ENCODE peak calls at places on chromosome 6, in six cellular contexts. B is left lung, E is colonic mucosa, M is mesenchymal stem cell, X is heart left ventricle, I is HAP-1. T is an unnamed sample. For H3K9me3, the result is how much of the 10 kb centered on the place peaks cover.

GRCh38 chr6:11585426-11586016 is 48.0 kb downstream of the TMEM170B start:
- DNase-seq in B (no peak), M (peak), I (no peak), E (no peak), X (no peak), T (no peak)

GRCh38 chr6:16630035-16630643 is 131.1 kb downstream of the ATXN1 start:
- DNase-seq in M (no peak), I (no peak), E (no peak), B (no peak), X (no peak), T (no peak)

GRCh38 chr6:148345176-148345575 is 2.5 kb downstream of the SASH1 start:
- DNase-seq in M (peak), B (no peak), X (no peak), I (peak), E (no peak), T (no peak)

GRCh38 chr6:47663462-47664216 is 34.7 kb upstream of the ADGRF4 start:
- DNase-seq in E (no peak), X (no peak), B (no peak), M (no peak), I (no peak), T (no peak)

GRCh38 chr6:31531771-31532643 is 3.2 kb downstream of the MCCD1 start:
- DNase-seq in I (no peak), M (no peak), B (no peak), X (no peak), E (no peak), T (no peak)

GRCh38 chr6:36595168-36595818 is 1.1 kb downstream of the SRSF3 start:
- DNase-seq in I (peak), M (peak), B (no peak), X (no peak), E (peak), T (no peak)

GRCh38 chr6:87483929-87484328 is 11.2 kb downstream of the SLC35A1 start:
- DNase-seq in B (no peak), I (peak), M (peak), X (no peak), E (no peak), T (no peak)

GRCh38 chr6:169887529-169888140 is 136.2 kb downstream of the ERMARD start:
- DNase-seq in I (no peak), B (no peak), M (no peak), E (no peak), X (no peak), T (no peak)

GRCh38 chr6:91482498-91482897 is 895.6 kb upstream of the MAP3K7 start:
- DNase-seq in E (no peak), I (no peak), B (no peak), M (peak), X (no peak), T (no peak)

GRCh38 chr6:16823700-16824352 is 62.6 kb upstream of the ATXN1 start:
- DNase-seq in B (no peak), X (no peak), M (no peak), E (no peak), I (no peak), T (no peak)

DNA sequence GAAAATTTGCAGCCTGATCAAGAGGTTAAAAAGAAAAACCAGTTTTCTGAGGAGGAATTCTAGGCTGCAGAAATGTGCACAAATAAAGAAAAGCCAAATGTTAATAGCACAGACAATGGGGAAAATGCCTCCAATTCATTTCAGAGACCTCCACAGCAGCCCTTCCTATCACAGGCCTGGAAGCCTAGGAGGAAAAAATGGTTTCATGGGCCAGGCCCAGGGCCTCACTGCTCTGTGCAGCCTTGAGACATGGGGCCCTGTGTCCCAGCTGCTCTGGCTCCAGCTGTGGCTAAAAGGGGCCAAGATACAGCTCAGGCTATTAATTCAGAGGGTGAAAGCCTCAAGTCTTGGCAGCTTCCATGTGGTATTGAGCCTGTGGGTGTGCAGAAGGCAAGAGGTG is 18.9 kb downstream of the AHI1 start:
- DNase-seq in B (no peak), I (no peak), X (no peak), E (no peak), M (no peak), T (no peak)
- H3K9me3 ChIP-seq in B (half or more), I (under half), X (under half), E (under half), M (half or more), T (under half)

DNA sequence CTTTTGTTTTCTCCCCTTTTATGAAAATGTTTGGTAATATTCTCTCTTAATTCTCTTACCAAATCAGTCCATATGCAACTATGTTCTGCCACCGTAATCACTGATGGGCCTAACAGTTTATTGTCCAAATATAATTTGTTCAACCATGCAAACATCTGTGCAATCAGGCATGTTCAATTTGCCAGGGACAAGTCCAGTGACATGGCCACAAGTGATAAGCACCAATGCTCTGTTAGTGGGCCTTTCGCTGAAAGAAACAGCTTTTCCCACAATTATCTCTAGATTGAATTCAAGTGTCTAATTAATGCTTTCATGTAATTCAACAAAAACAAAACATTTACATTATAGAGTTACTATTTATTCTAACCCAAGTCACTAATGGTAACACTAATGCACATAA is 53.3 kb downstream of the EPB41L2 start:
- DNase-seq in X (no peak), M (no peak), E (no peak), I (no peak), B (no peak), T (no peak)
- H3K9me3 ChIP-seq in X (under half), M (under half), E (under half), I (under half), B (under half), T (under half)

DNA sequence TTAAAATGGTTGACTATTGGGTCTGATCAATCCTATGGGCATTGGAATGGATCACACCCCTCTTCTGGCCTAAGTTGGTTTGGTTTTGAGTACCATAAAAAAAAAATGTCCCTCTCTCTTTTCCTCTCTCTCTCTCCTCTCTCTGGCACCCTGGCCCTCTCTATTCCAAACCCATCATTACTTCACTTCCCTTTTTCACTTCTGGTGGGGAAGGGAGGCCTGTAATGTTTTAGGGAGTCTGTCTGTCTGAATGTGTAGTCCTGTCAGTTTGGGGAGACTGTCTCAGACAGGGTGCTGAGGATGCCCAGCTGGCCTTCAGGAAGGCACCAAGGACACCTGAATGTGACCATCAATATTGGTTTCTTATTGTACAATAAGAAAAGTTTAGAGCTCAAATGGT is 165.8 kb downstream of the CD24 start:
- DNase-seq in E (no peak), B (no peak), I (no peak), X (no peak), M (no peak), T (no peak)
- H3K9me3 ChIP-seq in E (under half), B (half or more), I (under half), X (half or more), M (under half), T (under half)

GRCh38 chr6:166489301-166490155 is 97.0 kb downstream of the RAMACL start:
- DNase-seq in B (no peak), E (no peak), I (peak), M (no peak), X (peak), T (no peak)
- H3K9me3 ChIP-seq in B (under half), E (under half), I (under half), M (under half), X (under half), T (under half)

GRCh38 chr6:27213544-27214125 is 33.9 kb upstream of the PRSS16 start:
- DNase-seq in M (peak), E (no peak), I (no peak), B (no peak), X (no peak), T (no peak)

GRCh38 chr6:27214126-27214601 is 33.3 kb upstream of the PRSS16 start:
- DNase-seq in M (peak), I (no peak), X (no peak), B (no peak), E (no peak), T (no peak)

DNA sequence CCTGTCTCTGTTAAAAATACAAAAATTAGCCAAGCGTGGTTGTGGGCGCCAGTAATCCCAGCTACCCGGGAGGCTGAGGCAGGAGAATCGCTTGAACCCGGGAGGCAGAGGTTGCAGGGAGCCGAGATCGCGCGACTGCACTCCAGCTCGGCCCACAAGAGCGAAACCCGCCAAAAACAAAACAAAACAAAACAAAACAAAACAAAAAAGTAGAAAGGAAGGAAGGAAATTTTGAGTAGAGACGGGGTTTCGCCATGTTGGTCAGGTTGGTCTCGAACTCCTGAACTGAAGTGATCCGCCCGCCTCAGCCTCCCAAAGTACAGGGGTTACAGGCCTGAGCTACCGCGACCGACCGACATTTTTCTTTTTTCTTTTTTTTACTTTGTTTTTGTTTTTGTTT is 30.6 kb upstream of the PRSS16 start:
- DNase-seq in B (no peak), X (no peak), I (no peak), E (no peak), M (no peak), T (no peak)
- H3K9me3 ChIP-seq in B (under half), X (under half), I (under half), E (under half), M (under half), T (under half)

DNA sequence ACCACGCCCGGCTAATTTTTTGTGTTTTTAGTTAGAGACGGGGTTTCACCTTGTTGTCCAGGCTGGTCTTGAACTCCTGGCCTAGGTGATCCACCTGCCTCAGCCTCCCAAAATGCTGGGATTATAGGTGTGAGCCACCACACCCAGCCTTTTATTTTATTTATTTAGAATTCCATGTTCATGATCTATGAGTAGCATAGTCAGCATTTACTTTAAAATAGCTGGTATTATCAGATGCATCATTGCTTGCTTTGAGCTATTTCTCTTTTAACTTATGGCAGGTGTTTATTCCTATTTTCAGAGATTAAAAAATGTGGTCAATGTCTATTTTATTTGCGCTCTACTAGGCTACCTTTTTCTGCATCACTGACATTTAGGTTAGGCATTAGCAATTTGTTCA is 152.0 kb downstream of the UTRN start:
- DNase-seq in X (no peak), M (no peak), I (no peak), E (no peak), B (no peak), T (no peak)
- H3K9me3 ChIP-seq in X (under half), M (under half), I (under half), E (under half), B (under half), T (under half)

GRCh38 chr6:1409774-1410465 is 20.5 kb downstream of the FOXF2 start:
- DNase-seq in E (no peak), I (peak), M (no peak), X (no peak), B (no peak), T (no peak)
- H3K9me3 ChIP-seq in E (under half), I (under half), M (under half), X (under half), B (under half), T (under half)

GRCh38 chr6:88494401-88495140 is 328.4 kb upstream of the CNR1 start:
- DNase-seq in B (no peak), E (no peak), M (no peak), I (no peak), X (no peak), T (no peak)
- H3K9me3 ChIP-seq in B (under half), E (under half), M (under half), I (under half), X (under half), T (under half)

DNA sequence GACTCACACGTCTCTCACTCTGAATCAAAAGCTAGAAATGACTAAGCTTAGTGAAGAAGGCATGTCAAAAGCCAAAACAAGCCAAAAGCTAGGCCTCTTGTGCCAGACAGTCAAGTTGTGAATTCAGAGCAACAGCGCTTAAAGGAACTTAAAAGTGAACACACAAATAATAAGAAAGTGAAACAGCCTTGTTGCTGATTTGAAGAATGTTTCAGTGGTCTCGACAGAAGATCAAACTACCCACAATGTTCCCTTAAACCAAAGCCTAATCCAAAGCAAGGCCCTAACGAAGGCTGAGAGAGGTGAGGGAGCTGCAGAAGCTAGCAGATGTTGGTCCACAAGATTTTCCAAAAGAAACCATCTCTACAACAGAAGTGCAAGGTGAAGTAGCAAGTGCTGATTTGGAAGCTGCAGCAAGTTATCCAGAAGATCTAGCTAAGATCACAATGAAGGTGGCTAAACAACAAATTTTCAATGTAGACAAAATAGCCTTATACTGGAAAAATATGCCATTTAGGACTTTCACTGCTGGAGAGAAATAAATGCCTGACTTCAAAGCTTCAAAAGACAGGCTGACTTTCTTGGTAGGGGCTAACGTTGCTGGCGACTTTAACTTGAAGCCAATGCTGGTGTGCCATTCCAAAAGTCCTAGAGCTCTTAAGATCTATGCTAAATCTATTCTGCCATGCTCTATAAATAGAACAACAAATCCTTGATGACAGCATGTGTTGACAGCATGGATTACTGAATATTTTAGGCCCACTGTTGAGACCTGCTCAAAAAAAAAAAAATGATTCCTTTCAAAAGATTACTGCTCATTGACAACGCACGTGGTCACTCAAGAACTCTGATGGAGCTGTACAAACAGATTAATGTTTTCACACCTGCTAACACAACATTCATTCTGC is 40.3 kb downstream of the SEC63 start:
- DNase-seq in M (no peak), I (no peak), E (no peak), B (no peak), X (no peak), T (no peak)
- H3K9me3 ChIP-seq in M (under half), I (under half), E (under half), B (under half), X (under half), T (under half)

DNA sequence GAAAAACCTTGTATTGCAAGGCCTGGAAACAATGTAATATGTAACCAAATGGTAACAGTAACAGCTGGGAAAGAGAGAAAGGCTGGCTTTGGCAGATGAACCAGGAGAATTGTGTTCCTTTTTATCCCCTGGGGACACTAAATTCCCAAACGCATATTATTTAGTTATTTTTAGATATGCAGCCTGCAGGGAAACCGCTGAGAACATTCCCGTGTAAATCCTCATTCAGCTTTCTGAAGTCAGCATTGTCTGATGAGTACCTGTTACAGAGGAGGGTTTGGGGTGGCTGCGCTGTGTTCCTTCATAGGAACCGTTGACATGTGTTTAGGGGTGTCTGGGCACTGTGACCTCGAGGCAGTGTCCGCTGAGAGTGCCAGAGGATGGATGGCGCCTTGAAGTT is 101.3 kb downstream of the SMOC2 start:
- DNase-seq in M (no peak), B (no peak), E (no peak), X (no peak), I (no peak), T (no peak)
- H3K9me3 ChIP-seq in M (under half), B (under half), E (under half), X (under half), I (under half), T (under half)

T was measured in T-helper 17 cell.